ENCODE peak calls at places on chromosomes 7 and 10, in six cellular contexts. T, P, R, M, Y and Z are unnamed samples.

GRCh38 chr10:76242956-76243355 is 811.5 kb downstream of the LRMDA start:
- DNase-seq in T (no peak), P (no peak), R (no peak), M (no peak), Y (no peak), Z (no peak)

GRCh38 chr10:5575144-5575481 is 50.4 kb downstream of the CALML3 start:
- DNase-seq in T (no peak), P (no peak), R (no peak), M (no peak), Y (no peak), Z (no peak)

GRCh38 chr7:101924171-101924570 is 106.7 kb downstream of the CUX1 start:
- DNase-seq in T (no peak), P (no peak), R (no peak), M (no peak), Y (no peak), Z (peak; percentile 66)

GRCh38 chr7:107046511-107047259 is 2.2 kb downstream of the PRKAR2B start:
- DNase-seq in T (no peak), P (no peak), R (no peak), M (no peak), Y (no peak), Z (no peak)

GRCh38 chr10:46534828-46535524 is 21.5 kb downstream of the GPRIN2 start:
- DNase-seq in T (no peak), P (no peak), R (no peak), M (no peak), Y (peak; percentile 10), Z (no peak)

GRCh38 chr7:41116817-41117216 is 586.1 kb downstream of the INHBA start:
- DNase-seq in T (no peak), P (no peak), R (no peak), M (no peak), Y (no peak), Z (no peak)

GRCh38 chr7:134931487-134931886 is 54.8 kb upstream of the AGBL3 start:
- DNase-seq in T (no peak), P (no peak), R (no peak), M (no peak), Y (no peak), Z (no peak)

GRCh38 chr7:114931656-114932011 is 9.7 kb downstream of the MDFIC start:
- DNase-seq in T (no peak), P (no peak), R (no peak), M (no peak), Y (no peak), Z (no peak)

GRCh38 chr10:28790146-28790545 is 112.8 kb downstream of the BAMBI start:
- DNase-seq in T (no peak), P (no peak), R (no peak), M (no peak), Y (no peak), Z (no peak)

GRCh38 chr10:1347525-1347924 is 291.3 kb downstream of the WDR37 start:
- DNase-seq in T (no peak), P (no peak), R (no peak), M (no peak), Y (no peak), Z (no peak)

GRCh38 chr7:157527686-157528085 is 190.9 kb downstream of the DNAJB6 start:
- DNase-seq in T (no peak), P (no peak), R (no peak), M (no peak), Y (no peak), Z (no peak)

GRCh38 chr7:158353606-158354570 is 233.7 kb downstream of the PTPRN2 start:
- DNase-seq in T (peak; percentile 22), P (peak; percentile 37), R (no peak), M (peak; percentile 66), Y (peak; percentile 64), Z (peak; percentile 22)

GRCh38 chr7:116583653-116584052 is 58.8 kb downstream of the CAV1 start:
- DNase-seq in T (no peak), P (no peak), R (peak; percentile 75), M (no peak), Y (no peak), Z (no peak)

GRCh38 chr10:119726291-119727261 is 726 bp downstream of the INPP5F start:
- DNase-seq in T (no peak), P (peak; percentile 68), R (no peak), M (peak; percentile 61), Y (peak; percentile 77), Z (no peak)

GRCh38 chr7:69067397-69067796 is 530.9 kb upstream of the AUTS2 start:
- DNase-seq in T (no peak), P (peak; percentile 21), R (no peak), M (peak; percentile 24), Y (peak; percentile 74), Z (no peak)

GRCh38 chr7:148719753-148720152 is 21.1 kb downstream of the CUL1 start:
- DNase-seq in T (no peak), P (no peak), R (no peak), M (no peak), Y (no peak), Z (no peak)

GRCh38 chr10:17454181-17454800 is at the start of gene ST8SIA6:
- DNase-seq in T (no peak), P (peak; percentile 66), R (no peak), M (peak; percentile 69), Y (peak; percentile 66), Z (no peak)

GRCh38 chr7:70392870-70393269 is 739.1 kb upstream of the GALNT17 start:
- DNase-seq in T (no peak), P (no peak), R (no peak), M (no peak), Y (peak; percentile 15), Z (no peak)

GRCh38 chr10:110481948-110482347 is 15.8 kb upstream of the DUSP5 start:
- DNase-seq in T (peak; percentile 24), P (no peak), R (no peak), M (no peak), Y (no peak), Z (no peak)

GRCh38 chr10:59757966-59758365 is 4.7 kb upstream of the MRLN start:
- DNase-seq in T (no peak), P (no peak), R (no peak), M (no peak), Y (no peak), Z (no peak)

GRCh38 chr7:152565731-152566130 is 110.2 kb downstream of the XRCC2 start:
- DNase-seq in T (no peak), P (no peak), R (no peak), M (no peak), Y (no peak), Z (no peak)

GRCh38 chr10:6300106-6300783 is 97.5 kb downstream of the PFKFB3 start:
- DNase-seq in T (no peak), P (no peak), R (peak; percentile 97), M (no peak), Y (no peak), Z (no peak)

GRCh38 chr10:92720306-92721165 is 30.8 kb downstream of the HHEX start:
- DNase-seq in T (no peak), P (no peak), R (no peak), M (no peak), Y (no peak), Z (no peak)

GRCh38 chr7:68604516-68604915 is 993.8 kb upstream of the AUTS2 start:
- DNase-seq in T (no peak), P (no peak), R (no peak), M (no peak), Y (no peak), Z (no peak)

DNA sequence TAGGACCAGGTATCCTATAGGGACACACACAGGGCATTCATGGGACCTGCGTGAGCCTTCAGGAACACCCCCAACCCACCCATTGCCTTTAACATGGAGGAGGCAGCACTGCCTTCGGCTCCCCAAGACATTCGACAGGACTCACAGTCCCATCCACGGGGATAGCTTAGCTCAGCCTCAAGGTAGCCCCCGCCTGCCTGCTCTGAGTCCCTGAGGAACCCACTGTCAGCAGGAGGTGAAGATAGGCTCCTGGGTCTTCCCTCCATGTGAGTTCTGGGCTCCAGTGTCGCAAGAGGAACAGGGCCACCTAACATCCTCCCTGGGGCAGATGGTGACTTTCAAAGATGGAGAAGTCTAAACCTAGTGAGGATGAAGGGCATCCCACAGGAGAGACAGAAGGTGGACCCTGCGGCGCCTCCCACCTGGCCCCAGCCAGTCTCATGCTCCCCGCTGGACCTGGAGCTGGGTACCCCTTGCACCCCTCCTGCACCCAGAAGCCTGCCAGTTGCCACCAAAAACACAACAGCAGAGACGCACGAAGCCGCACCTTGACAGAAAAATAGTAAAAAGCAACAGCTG is 4.9 kb upstream of the ADIRF start:
- DNase-seq in T (no peak), P (no peak), R (no peak), M (no peak), Y (peak; percentile 3), Z (no peak)
- TF ChIP-seq SP1 in T (no peak), P (no peak), R (no peak), M (no peak), Y (no peak), Z (no peak)

GRCh38 chr10:8768341-8768740 is 713.9 kb downstream of the GATA3 start:
- DNase-seq in T (no peak), P (no peak), R (no peak), M (no peak), Y (no peak), Z (no peak)

GRCh38 chr10:8767616-8768015 is 713.1 kb downstream of the GATA3 start:
- DNase-seq in T (no peak), P (no peak), R (no peak), M (no peak), Y (no peak), Z (no peak)

GRCh38 chr10:8766899-8767298 is 712.4 kb downstream of the GATA3 start:
- DNase-seq in T (no peak), P (no peak), R (no peak), M (no peak), Y (no peak), Z (no peak)

DNA sequence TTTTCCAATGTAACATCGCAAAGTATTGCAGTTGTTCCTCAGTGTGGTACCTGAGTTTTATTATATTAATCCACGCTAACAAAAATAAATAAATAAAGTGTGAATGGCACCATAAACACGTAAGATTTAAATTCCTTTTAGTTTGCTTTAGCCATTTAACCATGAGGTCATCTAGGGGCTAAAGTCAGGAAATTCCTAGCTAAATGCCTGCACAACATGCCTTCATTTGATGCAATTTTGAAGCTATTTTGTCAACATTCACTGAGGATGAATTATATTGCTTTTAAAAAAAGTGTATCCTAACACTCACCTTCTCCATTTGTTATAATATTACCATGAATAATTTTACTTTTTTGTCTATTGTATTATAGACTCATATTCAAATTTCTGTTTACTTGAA is 714.4 kb downstream of the GATA3 start:
- DNase-seq in T (no peak), P (no peak), R (no peak), M (no peak), Y (no peak), Z (no peak)
- TF ChIP-seq SP1 in T (no peak), P (no peak), R (no peak), M (no peak), Y (no peak), Z (no peak)

GRCh38 chr7:121126801-121127534 is 138.5 kb downstream of the CPED1 start:
- DNase-seq in T (no peak), P (no peak), R (no peak), M (no peak), Y (no peak), Z (peak; percentile 51)
- TF ChIP-seq SP1 in T (no peak), P (no peak), R (no peak), M (no peak), Y (no peak), Z (peak; percentile 21)

DNA sequence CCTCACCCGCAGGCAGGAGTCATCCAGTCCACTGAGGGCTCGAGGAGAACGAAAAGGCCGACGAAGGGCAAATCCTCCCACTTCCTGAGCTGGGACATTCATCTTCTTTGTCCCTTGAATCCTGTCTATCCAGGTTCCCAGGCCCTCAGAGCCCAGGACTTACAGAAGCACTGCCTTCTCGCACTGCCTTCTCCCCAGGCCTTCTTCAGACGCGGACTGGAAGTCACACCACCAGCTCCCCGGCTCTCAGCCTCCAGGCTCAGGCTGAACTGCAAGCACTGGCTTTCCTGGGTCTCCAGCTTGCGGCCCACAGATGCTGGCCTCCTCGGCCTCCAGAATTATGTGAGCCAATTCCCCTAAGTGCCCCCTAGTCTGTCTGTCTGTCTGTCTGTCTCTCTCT is 6.4 kb upstream of the MMP21 start:
- DNase-seq in T (no peak), P (no peak), R (no peak), M (no peak), Y (no peak), Z (no peak)
- TF ChIP-seq SP1 in T (no peak), P (no peak), R (no peak), M (no peak), Y (no peak), Z (no peak)